ENCODE peak calls at places on chromosomes 5 and 9, in nine cellular contexts. H, Z, B, D, G, L, N, K and F are unnamed samples.

GRCh38 chr9:96686638-96687335 is 31.7 kb upstream of the PRXL2C start:
- DNase-seq in D (no peak), B (no peak), K (no peak), H (no peak), Z (no peak), N (no peak), L (peak; percentile 76), G (peak; percentile 68), F (peak; percentile 65)

GRCh38 chr5:75574791-75575190 is 36.5 kb upstream of the ANKDD1B start:
- DNase-seq in D (no peak), L (peak; percentile 43), G (peak; percentile 10), Z (no peak), H (no peak), K (no peak), B (no peak), N (no peak), F (peak; percentile 49)

GRCh38 chr9:17349816-17350215 is 215.0 kb downstream of the CNTLN start:
- DNase-seq in H (peak; percentile 16), N (no peak), G (peak; percentile 69), D (no peak), L (peak; percentile 37), K (no peak), B (no peak), Z (no peak), F (no peak)

GRCh38 chr5:58922392-58923171 is 339.7 kb downstream of the RAB3C start:
- DNase-seq in L (peak; percentile 48), G (peak; percentile 83), N (no peak), K (no peak), Z (no peak), B (peak; percentile 58), D (no peak), H (no peak), F (peak; percentile 47)

GRCh38 chr5:113250341-113250953 is 184.3 kb downstream of the TSSK1B start:
- DNase-seq in Z (no peak), L (peak; percentile 99), G (peak; percentile 98), D (no peak), B (no peak), K (no peak), H (no peak), N (no peak), F (peak; percentile 98)

GRCh38 chr5:134224905-134225779 is 731 bp downstream of the PPP2CA start:
- DNase-seq in H (peak; percentile 47), B (peak; percentile 78), N (peak; percentile 69), K (peak; percentile 65), L (peak; percentile 94), Z (no peak), D (no peak), G (peak; percentile 75), F (peak; percentile 78)

GRCh38 chr5:26482817-26483375 is 555.5 kb downstream of the CDH9 start:
- DNase-seq in B (peak; percentile 71), L (no peak), G (no peak), N (peak; percentile 30), H (peak; percentile 78), Z (peak; percentile 4), D (no peak), K (peak; percentile 30), F (no peak)

GRCh38 chr9:114250235-114250568 is 72.7 kb upstream of the ORM1 start:
- DNase-seq in Z (no peak), G (peak; percentile 78), K (no peak), H (no peak), B (no peak), N (no peak), D (no peak), L (peak; percentile 86), F (no peak)

GRCh38 chr5:36889264-36889663 is 12.7 kb downstream of the NIPBL start:
- DNase-seq in H (no peak), Z (no peak), L (no peak), K (no peak), N (no peak), G (no peak), D (no peak), B (no peak), F (no peak)

GRCh38 chr9:120713257-120714087 is 798 bp downstream of the MEGF9 start:
- DNase-seq in G (no peak), B (peak; percentile 29), L (peak; percentile 13), K (no peak), H (peak; percentile 12), Z (no peak), D (no peak), N (peak; percentile 28), F (no peak)

GRCh38 chr5:16673241-16673998 is 56.6 kb upstream of the RETREG1 start:
- DNase-seq in L (no peak), K (no peak), G (no peak), H (no peak), D (no peak), B (no peak), Z (no peak), N (no peak), F (no peak)

GRCh38 chr5:140011297-140011802 is 31.7 kb downstream of the NRG2 start:
- DNase-seq in K (peak; percentile 34), D (peak; percentile 83), B (peak; percentile 88), H (peak; percentile 75), N (no peak), L (no peak), G (peak; percentile 38), Z (no peak), F (no peak)

GRCh38 chr5:129904667-129905466 is 602 bp downstream of the CHSY3 start:
- DNase-seq in Z (no peak), G (no peak), D (no peak), N (no peak), H (no peak), K (no peak), L (no peak), B (no peak), F (no peak)

GRCh38 chr5:129902806-129903205 is 1.5 kb upstream of the CHSY3 start:
- DNase-seq in H (no peak), D (no peak), N (no peak), K (no peak), B (no peak), L (no peak), Z (no peak), G (no peak), F (no peak)

GRCh38 chr5:129903466-129904101 is 681 bp upstream of the CHSY3 start:
- DNase-seq in B (no peak), L (no peak), G (no peak), Z (no peak), K (no peak), H (no peak), D (no peak), N (no peak), F (no peak)

GRCh38 chr5:129905467-129906176 is 1.4 kb downstream of the CHSY3 start:
- DNase-seq in L (peak; percentile 9), B (no peak), H (no peak), K (no peak), G (no peak), N (no peak), Z (no peak), D (no peak), F (peak; percentile 39)

DNA sequence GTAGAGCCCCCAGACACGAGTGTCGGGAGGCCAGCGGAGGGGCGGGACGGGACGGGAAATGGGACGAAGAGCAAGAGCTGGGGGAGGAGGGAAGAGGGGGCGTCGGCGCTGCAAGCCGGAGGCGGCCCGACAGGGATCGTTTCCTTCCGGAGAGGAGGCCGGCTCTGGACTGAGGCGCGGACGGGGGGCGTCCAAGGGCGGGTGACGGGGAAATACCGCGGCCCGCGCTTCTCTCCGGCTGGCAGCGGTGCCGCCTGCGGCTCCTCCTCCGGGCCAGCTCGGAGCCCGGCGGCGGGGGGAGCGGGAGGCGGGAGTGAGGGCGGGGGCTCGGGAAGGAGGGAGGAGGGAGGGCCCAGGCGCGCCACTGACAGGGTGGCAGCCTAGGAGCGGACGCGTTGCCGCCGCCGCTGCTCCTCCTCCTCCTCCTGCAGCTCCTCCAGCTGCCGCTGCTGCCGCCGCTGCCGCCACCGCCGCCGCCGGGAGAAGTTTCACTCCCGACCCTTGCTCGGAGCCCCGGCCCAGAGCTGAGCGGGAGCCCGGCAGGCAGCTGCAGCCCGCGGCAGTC is at the start of gene CHSY3:
- DNase-seq in K (peak; percentile 25), L (peak; percentile 69), B (peak; percentile 54), H (peak; percentile 83), G (peak; percentile 71), Z (peak; percentile 46), D (no peak), N (peak; percentile 14), F (peak; percentile 89)
- H3K4me3 ChIP-seq in K (peak within 1 kb of the TSS; percentile 57), L (peak within 1 kb of the TSS; percentile 61), B (peak within 1 kb of the TSS; percentile 69), H (peak within 1 kb of the TSS; percentile 84), G (peak within 1 kb of the TSS; percentile 68), Z (peak within 1 kb of the TSS; percentile 49), D (peak within 1 kb of the TSS; percentile 41), N (peak within 1 kb of the TSS; percentile 6), F (peak within 1 kb of the TSS; percentile 52)

GRCh38 chr5:105565531-105565930 is 2002.9 kb upstream of the NUDT12 start:
- DNase-seq in N (no peak), G (no peak), Z (no peak), D (no peak), L (no peak), K (no peak), B (no peak), H (no peak), F (no peak)
- TF ChIP-seq EZH2 in N (no peak), G (no peak), Z (no peak), D (no peak), L (no peak), K (no peak), B (no peak), H (no peak), F (no peak)

DNA sequence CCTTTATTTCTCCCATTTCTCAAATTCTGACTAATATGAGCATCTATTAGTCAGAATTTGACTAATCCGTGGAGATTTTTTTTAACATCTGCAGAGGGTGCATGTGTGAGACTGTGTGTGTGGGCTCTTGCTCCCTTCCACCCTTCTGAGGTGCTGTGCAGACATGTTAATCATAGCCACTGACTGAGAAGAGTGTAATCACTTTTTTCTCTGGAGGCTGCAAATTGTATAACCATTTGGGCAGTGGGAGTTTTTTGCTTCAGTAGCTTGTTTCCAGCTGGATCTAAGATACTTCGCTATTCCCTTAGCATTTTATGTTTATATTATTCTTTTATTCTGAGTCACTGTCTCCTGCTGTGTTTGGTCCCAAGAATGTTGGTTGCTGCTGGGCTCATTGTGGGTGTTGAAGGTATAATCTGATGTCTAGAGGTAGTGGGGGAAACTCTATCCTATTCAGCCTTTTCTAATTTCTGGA is 66.2 kb downstream of the ARHGEF28 start:
- DNase-seq in L (peak; percentile 65), N (no peak), K (no peak), G (peak; percentile 91), B (peak; percentile 63), Z (no peak), H (no peak), D (no peak), F (peak; percentile 51)
- H3K9ac ChIP-seq in L (no peak overlapping the region), N (no peak overlapping the region), K (no peak overlapping the region), G (peak overlapping the region; percentile 7), B (no peak overlapping the region), Z (no peak overlapping the region), H (no peak overlapping the region), D (no peak overlapping the region), F (no peak overlapping the region)

DNA sequence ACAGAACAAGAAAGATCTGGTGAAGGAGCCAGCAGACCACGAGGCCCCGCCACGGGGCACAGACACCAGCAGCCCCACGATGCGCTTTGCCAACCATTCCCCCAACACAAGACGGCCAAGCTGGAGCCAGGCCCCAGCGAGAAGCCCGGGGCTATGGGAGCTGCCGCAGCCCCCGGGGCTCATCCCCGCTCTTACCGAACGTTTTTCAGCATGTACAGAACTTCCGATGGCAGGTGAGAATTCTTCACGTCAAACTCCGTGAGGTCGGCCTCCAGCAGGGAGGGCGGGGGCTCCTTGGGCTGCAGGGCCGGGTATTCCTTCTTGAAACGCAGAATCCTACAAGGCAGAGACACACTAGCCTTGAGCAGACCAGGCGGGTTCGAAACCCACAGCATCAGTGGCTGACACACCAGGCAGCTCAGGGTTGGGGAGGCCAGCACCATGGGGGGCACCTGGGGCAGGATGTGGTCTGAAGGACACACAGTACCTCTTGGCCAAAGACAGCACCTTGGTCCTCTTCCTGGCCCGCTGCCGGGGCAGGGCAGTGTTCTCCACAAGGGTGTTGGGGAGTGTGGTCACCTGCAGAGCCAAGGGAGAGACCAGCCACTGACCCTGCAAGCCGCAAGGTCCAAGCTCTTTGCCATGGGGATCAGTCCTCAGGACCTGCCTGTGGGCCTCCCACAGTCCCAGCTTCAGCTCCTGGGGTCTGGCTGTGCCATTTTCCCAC is 6.8 kb downstream of the PNPLA7 start:
- DNase-seq in B (no peak), D (no peak), G (no peak), L (no peak), Z (no peak), K (no peak), N (no peak), H (no peak), F (no peak)
- H3K4me3 ChIP-seq in B (no peak overlapping the region), D (no peak overlapping the region), G (no peak overlapping the region), L (no peak overlapping the region), Z (no peak overlapping the region), K (no peak overlapping the region), N (no peak overlapping the region), H (no peak overlapping the region), F (no peak overlapping the region)